ENCODE peak calls at places on chromosome 9, in nine cellular contexts. One of them, this sample, is unnamed.

GRCh38 chr9:2012347-2012746 is 2.8 kb upstream of the SMARCA2 start:
- DNase-seq in stromal cell of bone marrow: no peak
- DNase-seq in NCI-H146: no peak
- DNase-seq in naive B cell: no peak
- DNase-seq in T-helper 22 cell: no peak
- DNase-seq in NCI-H345: no peak
- DNase-seq in SK-N-MC: no peak
- DNase-seq in activated T-cell treated with anti-CD3 and anti-CD28 coated beads, Interleukin-2, amount 50 U/mL, for 4 hours: no peak
- DNase-seq in endothelial cell: no peak
- DNase-seq in this sample: peak; percentile 15

GRCh38 chr9:89408628-89409101 is 89.2 kb downstream of the SEMA4D start:
- DNase-seq in endothelial cell: no peak
- DNase-seq in NCI-H146: no peak
- DNase-seq in activated T-cell treated with anti-CD3 and anti-CD28 coated beads, Interleukin-2, amount 50 U/mL, for 4 hours: peak; percentile 63
- DNase-seq in SK-N-MC: no peak
- DNase-seq in NCI-H345: no peak
- DNase-seq in naive B cell: peak; percentile 40
- DNase-seq in T-helper 22 cell: peak; percentile 69
- DNase-seq in stromal cell of bone marrow: no peak
- DNase-seq in this sample: peak; percentile 57

GRCh38 chr9:113375057-113376023 is 1.4 kb downstream of the HDHD3 start:
- DNase-seq in activated T-cell treated with anti-CD3 and anti-CD28 coated beads, Interleukin-2, amount 50 U/mL, for 4 hours: no peak
- DNase-seq in NCI-H345: no peak
- DNase-seq in stromal cell of bone marrow: no peak
- DNase-seq in NCI-H146: no peak
- DNase-seq in naive B cell: no peak
- DNase-seq in SK-N-MC: no peak
- DNase-seq in T-helper 22 cell: no peak
- DNase-seq in endothelial cell: no peak
- DNase-seq in this sample: no peak

GRCh38 chr9:127809562-127810377 is 7.1 kb downstream of the FPGS start:
- DNase-seq in NCI-H345: no peak
- DNase-seq in SK-N-MC: no peak
- DNase-seq in endothelial cell: peak; percentile 66
- DNase-seq in activated T-cell treated with anti-CD3 and anti-CD28 coated beads, Interleukin-2, amount 50 U/mL, for 4 hours: no peak
- DNase-seq in naive B cell: no peak
- DNase-seq in NCI-H146: no peak
- DNase-seq in T-helper 22 cell: no peak
- DNase-seq in stromal cell of bone marrow: no peak
- DNase-seq in this sample: no peak

GRCh38 chr9:69421908-69422801 is 97.1 kb downstream of the ENTREP1 start:
- DNase-seq in activated T-cell treated with anti-CD3 and anti-CD28 coated beads, Interleukin-2, amount 50 U/mL, for 4 hours: peak; percentile 24
- DNase-seq in T-helper 22 cell: no peak
- DNase-seq in NCI-H345: peak; percentile 77
- DNase-seq in SK-N-MC: no peak
- DNase-seq in naive B cell: peak; percentile 29
- DNase-seq in NCI-H146: peak; percentile 63
- DNase-seq in stromal cell of bone marrow: peak; percentile 44
- DNase-seq in endothelial cell: peak; percentile 53
- DNase-seq in this sample: peak; percentile 17

GRCh38 chr9:15306068-15306756 is 804 bp downstream of the TTC39B start:
- DNase-seq in SK-N-MC: no peak
- DNase-seq in NCI-H146: peak; percentile 93
- DNase-seq in endothelial cell: peak; percentile 38
- DNase-seq in NCI-H345: peak; percentile 90
- DNase-seq in activated T-cell treated with anti-CD3 and anti-CD28 coated beads, Interleukin-2, amount 50 U/mL, for 4 hours: peak; percentile 27
- DNase-seq in stromal cell of bone marrow: no peak
- DNase-seq in T-helper 22 cell: peak; percentile 29
- DNase-seq in naive B cell: peak; percentile 31
- DNase-seq in this sample: peak; percentile 51

GRCh38 chr9:36995927-36996471 is 38.1 kb downstream of the PAX5 start:
- DNase-seq in naive B cell: peak; percentile 73
- DNase-seq in NCI-H146: peak; percentile 76
- DNase-seq in endothelial cell: peak; percentile 87
- DNase-seq in stromal cell of bone marrow: no peak
- DNase-seq in T-helper 22 cell: peak; percentile 16
- DNase-seq in NCI-H345: peak; percentile 52
- DNase-seq in SK-N-MC: no peak
- DNase-seq in activated T-cell treated with anti-CD3 and anti-CD28 coated beads, Interleukin-2, amount 50 U/mL, for 4 hours: peak; percentile 51
- DNase-seq in this sample: peak; percentile 54

GRCh38 chr9:89701221-89701798 is 96.5 kb downstream of the GADD45G start:
- DNase-seq in SK-N-MC: no peak
- DNase-seq in naive B cell: peak; percentile 62
- DNase-seq in activated T-cell treated with anti-CD3 and anti-CD28 coated beads, Interleukin-2, amount 50 U/mL, for 4 hours: peak; percentile 57
- DNase-seq in stromal cell of bone marrow: no peak
- DNase-seq in NCI-H345: no peak
- DNase-seq in NCI-H146: no peak
- DNase-seq in endothelial cell: no peak
- DNase-seq in T-helper 22 cell: peak; percentile 49
- DNase-seq in this sample: peak; percentile 81

GRCh38 chr9:117403403-117403811 is 11.4 kb downstream of the ASTN2 start:
- DNase-seq in endothelial cell: no peak
- DNase-seq in T-helper 22 cell: no peak
- DNase-seq in naive B cell: no peak
- DNase-seq in SK-N-MC: no peak
- DNase-seq in NCI-H345: peak; percentile 75
- DNase-seq in NCI-H146: peak; percentile 77
- DNase-seq in stromal cell of bone marrow: no peak
- DNase-seq in activated T-cell treated with anti-CD3 and anti-CD28 coated beads, Interleukin-2, amount 50 U/mL, for 4 hours: no peak
- DNase-seq in this sample: no peak

GRCh38 chr9:114376586-114376985 is 11.2 kb downstream of the AKNA start:
- DNase-seq in stromal cell of bone marrow: no peak
- DNase-seq in activated T-cell treated with anti-CD3 and anti-CD28 coated beads, Interleukin-2, amount 50 U/mL, for 4 hours: no peak
- DNase-seq in T-helper 22 cell: no peak
- DNase-seq in naive B cell: no peak
- DNase-seq in SK-N-MC: no peak
- DNase-seq in NCI-H146: no peak
- DNase-seq in endothelial cell: no peak
- DNase-seq in NCI-H345: no peak
- DNase-seq in this sample: no peak

GRCh38 chr9:4042966-4043365 is 256.9 kb downstream of the GLIS3 start:
- DNase-seq in endothelial cell: no peak
- DNase-seq in NCI-H345: no peak
- DNase-seq in T-helper 22 cell: no peak
- DNase-seq in stromal cell of bone marrow: no peak
- DNase-seq in SK-N-MC: no peak
- DNase-seq in naive B cell: no peak
- DNase-seq in NCI-H146: no peak
- DNase-seq in activated T-cell treated with anti-CD3 and anti-CD28 coated beads, Interleukin-2, amount 50 U/mL, for 4 hours: no peak
- DNase-seq in this sample: no peak

GRCh38 chr9:86772289-86772982 is 174.9 kb downstream of the GAS1 start:
- DNase-seq in NCI-H146: no peak
- DNase-seq in naive B cell: no peak
- DNase-seq in endothelial cell: no peak
- DNase-seq in stromal cell of bone marrow: no peak
- DNase-seq in SK-N-MC: no peak
- DNase-seq in NCI-H345: no peak
- DNase-seq in activated T-cell treated with anti-CD3 and anti-CD28 coated beads, Interleukin-2, amount 50 U/mL, for 4 hours: no peak
- DNase-seq in T-helper 22 cell: no peak
- DNase-seq in this sample: no peak

GRCh38 chr9:23123048-23123632 is 676.5 kb downstream of the DMRTA1 start:
- DNase-seq in activated T-cell treated with anti-CD3 and anti-CD28 coated beads, Interleukin-2, amount 50 U/mL, for 4 hours: no peak
- DNase-seq in NCI-H146: peak; percentile 60
- DNase-seq in stromal cell of bone marrow: peak; percentile 13
- DNase-seq in endothelial cell: peak; percentile 53
- DNase-seq in SK-N-MC: peak; percentile 24
- DNase-seq in NCI-H345: no peak
- DNase-seq in naive B cell: peak; percentile 1
- DNase-seq in T-helper 22 cell: no peak
- DNase-seq in this sample: no peak

GRCh38 chr9:93089481-93089991 is 6.5 kb upstream of the CARD19 start:
- DNase-seq in naive B cell: no peak
- DNase-seq in activated T-cell treated with anti-CD3 and anti-CD28 coated beads, Interleukin-2, amount 50 U/mL, for 4 hours: no peak
- DNase-seq in stromal cell of bone marrow: no peak
- DNase-seq in NCI-H345: no peak
- DNase-seq in endothelial cell: no peak
- DNase-seq in T-helper 22 cell: no peak
- DNase-seq in SK-N-MC: no peak
- DNase-seq in NCI-H146: no peak
- DNase-seq in this sample: no peak

GRCh38 chr9:95087659-95088242 is 229.8 kb downstream of the FANCC start:
- DNase-seq in SK-N-MC: no peak
- DNase-seq in NCI-H345: peak; percentile 65
- DNase-seq in stromal cell of bone marrow: no peak
- DNase-seq in naive B cell: no peak
- DNase-seq in NCI-H146: no peak
- DNase-seq in T-helper 22 cell: no peak
- DNase-seq in activated T-cell treated with anti-CD3 and anti-CD28 coated beads, Interleukin-2, amount 50 U/mL, for 4 hours: no peak
- DNase-seq in endothelial cell: no peak
- DNase-seq in this sample: no peak

GRCh38 chr9:93268551-93269314 is 84.8 kb downstream of the WNK2 start:
- DNase-seq in T-helper 22 cell: no peak
- DNase-seq in naive B cell: peak; percentile 59
- DNase-seq in activated T-cell treated with anti-CD3 and anti-CD28 coated beads, Interleukin-2, amount 50 U/mL, for 4 hours: peak; percentile 22
- DNase-seq in endothelial cell: no peak
- DNase-seq in NCI-H345: peak; percentile 85
- DNase-seq in SK-N-MC: no peak
- DNase-seq in stromal cell of bone marrow: no peak
- DNase-seq in NCI-H146: peak; percentile 91
- DNase-seq in this sample: peak; percentile 30

GRCh38 chr9:31520301-31521085 is 864.0 kb upstream of the ACO1 start:
- DNase-seq in NCI-H146: no peak
- DNase-seq in T-helper 22 cell: no peak
- DNase-seq in naive B cell: no peak
- DNase-seq in endothelial cell: no peak
- DNase-seq in SK-N-MC: no peak
- DNase-seq in activated T-cell treated with anti-CD3 and anti-CD28 coated beads, Interleukin-2, amount 50 U/mL, for 4 hours: no peak
- DNase-seq in stromal cell of bone marrow: no peak
- DNase-seq in NCI-H345: no peak
- DNase-seq in this sample: no peak

GRCh38 chr9:94975480-94976452 is 249.3 kb downstream of the AOPEP start:
- DNase-seq in endothelial cell: no peak
- DNase-seq in SK-N-MC: no peak
- DNase-seq in T-helper 22 cell: no peak
- DNase-seq in activated T-cell treated with anti-CD3 and anti-CD28 coated beads, Interleukin-2, amount 50 U/mL, for 4 hours: no peak
- DNase-seq in stromal cell of bone marrow: no peak
- DNase-seq in NCI-H345: no peak
- DNase-seq in naive B cell: no peak
- DNase-seq in NCI-H146: no peak
- DNase-seq in this sample: no peak

GRCh38 chr9:93354451-93354850 is 97.0 kb upstream of the FAM120A start:
- DNase-seq in T-helper 22 cell: no peak
- DNase-seq in NCI-H345: no peak
- DNase-seq in endothelial cell: no peak
- DNase-seq in activated T-cell treated with anti-CD3 and anti-CD28 coated beads, Interleukin-2, amount 50 U/mL, for 4 hours: no peak
- DNase-seq in stromal cell of bone marrow: no peak
- DNase-seq in SK-N-MC: no peak
- DNase-seq in NCI-H146: no peak
- DNase-seq in naive B cell: no peak
- DNase-seq in this sample: no peak

GRCh38 chr9:124209279-124209678 is 48.5 kb upstream of the NEK6 start:
- DNase-seq in SK-N-MC: no peak
- DNase-seq in T-helper 22 cell: no peak
- DNase-seq in NCI-H345: no peak
- DNase-seq in endothelial cell: no peak
- DNase-seq in activated T-cell treated with anti-CD3 and anti-CD28 coated beads, Interleukin-2, amount 50 U/mL, for 4 hours: no peak
- DNase-seq in stromal cell of bone marrow: no peak
- DNase-seq in NCI-H146: no peak
- DNase-seq in naive B cell: no peak
- DNase-seq in this sample: no peak

GRCh38 chr9:106333487-106333886 is 529.5 kb upstream of the ZNF462 start:
- DNase-seq in endothelial cell: no peak
- DNase-seq in NCI-H345: peak; percentile 95
- DNase-seq in activated T-cell treated with anti-CD3 and anti-CD28 coated beads, Interleukin-2, amount 50 U/mL, for 4 hours: no peak
- DNase-seq in NCI-H146: no peak
- DNase-seq in SK-N-MC: no peak
- DNase-seq in naive B cell: no peak
- DNase-seq in stromal cell of bone marrow: no peak
- DNase-seq in T-helper 22 cell: no peak
- DNase-seq in this sample: no peak

GRCh38 chr9:79060726-79061125 is 511.0 kb upstream of the TLE4 start:
- DNase-seq in stromal cell of bone marrow: peak; percentile 1
- DNase-seq in endothelial cell: no peak
- DNase-seq in NCI-H345: no peak
- DNase-seq in activated T-cell treated with anti-CD3 and anti-CD28 coated beads, Interleukin-2, amount 50 U/mL, for 4 hours: no peak
- DNase-seq in naive B cell: no peak
- DNase-seq in NCI-H146: no peak
- DNase-seq in SK-N-MC: no peak
- DNase-seq in T-helper 22 cell: no peak
- DNase-seq in this sample: no peak

GRCh38 chr9:89802809-89803355 is 198.1 kb downstream of the GADD45G start:
- DNase-seq in SK-N-MC: no peak
- DNase-seq in stromal cell of bone marrow: peak; percentile 9
- DNase-seq in activated T-cell treated with anti-CD3 and anti-CD28 coated beads, Interleukin-2, amount 50 U/mL, for 4 hours: no peak
- DNase-seq in NCI-H345: peak; percentile 76
- DNase-seq in endothelial cell: no peak
- DNase-seq in naive B cell: no peak
- DNase-seq in T-helper 22 cell: no peak
- DNase-seq in NCI-H146: no peak
- DNase-seq in this sample: no peak

GRCh38 chr9:4656621-4657020 is 5.5 kb upstream of the PLPP6 start:
- DNase-seq in endothelial cell: no peak
- DNase-seq in NCI-H345: no peak
- DNase-seq in stromal cell of bone marrow: no peak
- DNase-seq in NCI-H146: no peak
- DNase-seq in naive B cell: no peak
- DNase-seq in T-helper 22 cell: no peak
- DNase-seq in activated T-cell treated with anti-CD3 and anti-CD28 coated beads, Interleukin-2, amount 50 U/mL, for 4 hours: no peak
- DNase-seq in SK-N-MC: no peak
- DNase-seq in this sample: no peak

GRCh38 chr9:104608336-104608735 is 2.9 kb upstream of the OR13C2 start:
- DNase-seq in NCI-H146: no peak
- DNase-seq in activated T-cell treated with anti-CD3 and anti-CD28 coated beads, Interleukin-2, amount 50 U/mL, for 4 hours: no peak
- DNase-seq in naive B cell: no peak
- DNase-seq in SK-N-MC: no peak
- DNase-seq in endothelial cell: no peak
- DNase-seq in NCI-H345: no peak
- DNase-seq in stromal cell of bone marrow: no peak
- DNase-seq in T-helper 22 cell: no peak
- DNase-seq in this sample: no peak

GRCh38 chr9:137194909-137195308 is 5.6 kb downstream of the TPRN start:
- DNase-seq in activated T-cell treated with anti-CD3 and anti-CD28 coated beads, Interleukin-2, amount 50 U/mL, for 4 hours: no peak
- DNase-seq in NCI-H146: no peak
- DNase-seq in endothelial cell: no peak
- DNase-seq in stromal cell of bone marrow: no peak
- DNase-seq in naive B cell: no peak
- DNase-seq in SK-N-MC: no peak
- DNase-seq in NCI-H345: peak; percentile 52
- DNase-seq in T-helper 22 cell: no peak
- DNase-seq in this sample: no peak

GRCh38 chr9:116928884-116929283 is 241.8 kb downstream of the TRIM32 start:
- DNase-seq in activated T-cell treated with anti-CD3 and anti-CD28 coated beads, Interleukin-2, amount 50 U/mL, for 4 hours: no peak
- DNase-seq in stromal cell of bone marrow: no peak
- DNase-seq in NCI-H146: peak; percentile 6
- DNase-seq in naive B cell: no peak
- DNase-seq in endothelial cell: no peak
- DNase-seq in NCI-H345: no peak
- DNase-seq in SK-N-MC: no peak
- DNase-seq in T-helper 22 cell: no peak
- DNase-seq in this sample: no peak

GRCh38 chr9:86424246-86424891 is 70.2 kb upstream of the TUT7 start:
- DNase-seq in naive B cell: no peak
- DNase-seq in endothelial cell: no peak
- DNase-seq in activated T-cell treated with anti-CD3 and anti-CD28 coated beads, Interleukin-2, amount 50 U/mL, for 4 hours: no peak
- DNase-seq in NCI-H146: no peak
- DNase-seq in T-helper 22 cell: no peak
- DNase-seq in SK-N-MC: no peak
- DNase-seq in stromal cell of bone marrow: no peak
- DNase-seq in NCI-H345: no peak
- DNase-seq in this sample: no peak

GRCh38 chr9:2157277-2158105 is 142.3 kb downstream of the SMARCA2 start:
- DNase-seq in SK-N-MC: no peak
- DNase-seq in endothelial cell: no peak
- DNase-seq in activated T-cell treated with anti-CD3 and anti-CD28 coated beads, Interleukin-2, amount 50 U/mL, for 4 hours: no peak
- DNase-seq in naive B cell: no peak
- DNase-seq in NCI-H345: no peak
- DNase-seq in T-helper 22 cell: no peak
- DNase-seq in stromal cell of bone marrow: peak; percentile 51
- DNase-seq in NCI-H146: peak; percentile 78
- DNase-seq in this sample: peak; percentile 50

GRCh38 chr9:15333376-15333881 is 26.4 kb upstream of the TTC39B start:
- DNase-seq in endothelial cell: no peak
- DNase-seq in T-helper 22 cell: no peak
- DNase-seq in NCI-H146: no peak
- DNase-seq in naive B cell: no peak
- DNase-seq in activated T-cell treated with anti-CD3 and anti-CD28 coated beads, Interleukin-2, amount 50 U/mL, for 4 hours: no peak
- DNase-seq in SK-N-MC: no peak
- DNase-seq in stromal cell of bone marrow: no peak
- DNase-seq in NCI-H345: no peak
- DNase-seq in this sample: no peak

This sample was measured in activated naive CD8-positive, alpha-beta T cell treated with anti-CD3 and anti-CD28 coated beads for 36 hours.